ENCODE peak calls at places on chromosomes 3 and 15, in five cellular contexts. B is ovary, U is H9, N is fibroblast of lung, K is transverse colon. A is an unnamed sample.

GRCh38 chr3:59374812-59375211 is 325.0 kb upstream of the CFAP20DC start:
- DNase-seq in B (no peak), U (no peak), N (no peak), K (peak), A (no peak)

GRCh38 chr15:65936317-65936716 is 67.0 kb downstream of the RAB11A start:
- DNase-seq in B (no peak), U (no peak), N (no peak), K (no peak), A (no peak)

GRCh38 chr3:143757691-143758090 is 90.6 kb downstream of the SLC9A9 start:
- DNase-seq in B (no peak), U (no peak), N (no peak), K (no peak), A (no peak)

GRCh38 chr15:38103564-38103963 is 149.1 kb upstream of the SPRED1 start:
- DNase-seq in B (no peak), U (no peak), N (no peak), K (no peak), A (no peak)

GRCh38 chr3:168581718-168582332 is 486.1 kb upstream of the GOLIM4 start:
- DNase-seq in B (no peak), U (peak), N (peak), K (no peak), A (no peak)

GRCh38 chr3:117645561-117646242 is 936.1 kb downstream of the TUSC7 start:
- DNase-seq in B (no peak), U (no peak), N (no peak), K (no peak), A (no peak)

GRCh38 chr3:116607205-116607604 is 102.4 kb upstream of the TUSC7 start:
- DNase-seq in B (no peak), U (no peak), N (no peak), K (no peak), A (no peak)

GRCh38 chr3:183581496-183582155 is 26.1 kb upstream of the KLHL6 start:
- DNase-seq in B (no peak), U (no peak), N (no peak), K (no peak), A (no peak)

GRCh38 chr15:88621789-88622604 is 857 bp downstream of the AEN start:
- DNase-seq in B (no peak), U (no peak), N (peak), K (peak), A (no peak)

GRCh38 chr3:188947983-188948657 is 223.7 kb upstream of the TPRG1 start:
- DNase-seq in B (peak), U (peak), N (peak), K (peak), A (no peak)

GRCh38 chr3:50632450-50632849 is 15.5 kb downstream of the MAPKAPK3 start:
- DNase-seq in B (no peak), U (no peak), N (no peak), K (no peak), A (no peak)

GRCh38 chr3:195450731-195451229 is 8.0 kb upstream of the ACAP2 start:
- DNase-seq in B (peak), U (no peak), N (peak), K (no peak), A (no peak)

GRCh38 chr3:195820186-195820585 is 8.5 kb upstream of the MUC4 start:
- DNase-seq in B (no peak), U (no peak), N (no peak), K (no peak), A (no peak)

GRCh38 chr3:182626484-182627467 is 166.5 kb upstream of the ATP11B start:
- DNase-seq in B (no peak), U (no peak), N (no peak), K (no peak), A (no peak)

GRCh38 chr15:63823253-63823844 is 10.4 kb downstream of the HERC1 start:
- DNase-seq in B (no peak), U (no peak), N (no peak), K (no peak), A (no peak)

GRCh38 chr3:8532251-8532831 is 30.7 kb downstream of the LMCD1 start:
- DNase-seq in B (peak), U (no peak), N (peak), K (no peak), A (no peak)

GRCh38 chr3:140603766-140604165 is 74.1 kb upstream of the TRIM42 start:
- DNase-seq in B (no peak), U (no peak), N (no peak), K (no peak), A (no peak)

GRCh38 chr15:29490747-29491471 is 221.3 kb upstream of the NSMCE3 start:
- DNase-seq in B (no peak), U (no peak), N (no peak), K (no peak), A (no peak)

GRCh38 chr3:126292318-126293070 is 64.7 kb downstream of the KLF15 start:
- DNase-seq in B (no peak), U (peak), N (no peak), K (no peak), A (no peak)

GRCh38 chr3:60216462-60216861 is 1034.8 kb downstream of the FHIT start:
- DNase-seq in B (no peak), U (no peak), N (no peak), K (no peak), A (no peak)

GRCh38 chr3:131393056-131393455 is 11.5 kb downstream of the NUDT16 start:
- DNase-seq in B (no peak), U (no peak), N (peak), K (no peak), A (no peak)

GRCh38 chr3:96483781-96484180 is 330.6 kb upstream of the EPHA6 start:
- DNase-seq in B (no peak), U (no peak), N (no peak), K (no peak), A (no peak)

GRCh38 chr15:90875549-90875981 is 7.2 kb downstream of the FURIN start:
- DNase-seq in B (no peak), U (no peak), N (no peak), K (no peak), A (no peak)

GRCh38 chr15:47431501-47431900 is 285.8 kb upstream of the SEMA6D start:
- DNase-seq in B (no peak), U (no peak), N (peak), K (no peak), A (no peak)

GRCh38 chr15:89783111-89783860 is 7.2 kb downstream of the MESP2 start:
- DNase-seq in B (no peak), U (peak), N (peak), K (no peak), A (no peak)
- H3K27ac ChIP-seq in B (no peak), U (no peak), N (peak), K (peak), A (no peak)

GRCh38 chr15:75027551-75027950 is 4.2 kb downstream of the PPCDC start:
- DNase-seq in B (no peak), U (no peak), N (no peak), K (peak), A (no peak)

GRCh38 chr15:75030023-75030413 is 6.6 kb downstream of the PPCDC start:
- DNase-seq in B (no peak), U (no peak), N (peak), K (no peak), A (no peak)

GRCh38 chr15:75028991-75029377 is 5.6 kb downstream of the PPCDC start:
- DNase-seq in B (no peak), U (no peak), N (no peak), K (no peak), A (no peak)

GRCh38 chr15:75030424-75030823 is 7.0 kb downstream of the PPCDC start:
- DNase-seq in B (no peak), U (no peak), N (no peak), K (no peak), A (no peak)

DNA sequence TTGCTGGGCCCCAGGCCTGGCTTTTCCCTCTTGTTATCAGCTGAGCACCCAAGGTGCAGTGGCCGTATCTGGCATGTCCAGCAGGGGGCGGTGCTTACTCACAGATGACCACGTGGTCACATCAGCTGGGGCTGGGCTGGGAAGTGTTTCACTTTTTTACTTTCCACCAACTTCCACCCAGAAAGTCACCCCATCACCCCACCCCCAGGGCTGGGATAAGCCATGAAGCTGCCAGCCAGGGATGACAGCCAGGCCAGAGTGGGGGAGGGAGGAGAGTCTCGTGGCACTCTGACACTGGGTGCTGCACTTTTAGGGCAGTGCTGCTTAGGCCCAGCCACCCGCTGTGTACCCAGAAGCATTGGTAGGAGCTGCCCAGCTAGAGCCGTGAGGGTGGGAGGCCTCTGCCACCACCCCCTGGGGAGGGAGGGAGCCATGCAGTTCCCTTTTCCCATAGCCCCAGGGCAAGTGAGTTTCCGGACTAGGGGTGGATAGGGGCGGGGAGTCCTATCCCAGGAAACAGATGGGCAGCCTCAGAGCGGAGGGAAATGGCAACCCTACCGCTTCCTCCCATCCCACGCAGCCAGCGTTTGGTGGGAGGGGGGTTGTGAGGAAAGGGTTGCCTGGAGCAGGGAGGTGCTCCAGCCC is 6.1 kb downstream of the PPCDC start:
- DNase-seq in B (peak), U (peak), N (peak), K (peak), A (peak)
- TF ChIP-seq CTCF in B (peak), U (peak), N (peak), K (peak), A (peak)

DNA sequence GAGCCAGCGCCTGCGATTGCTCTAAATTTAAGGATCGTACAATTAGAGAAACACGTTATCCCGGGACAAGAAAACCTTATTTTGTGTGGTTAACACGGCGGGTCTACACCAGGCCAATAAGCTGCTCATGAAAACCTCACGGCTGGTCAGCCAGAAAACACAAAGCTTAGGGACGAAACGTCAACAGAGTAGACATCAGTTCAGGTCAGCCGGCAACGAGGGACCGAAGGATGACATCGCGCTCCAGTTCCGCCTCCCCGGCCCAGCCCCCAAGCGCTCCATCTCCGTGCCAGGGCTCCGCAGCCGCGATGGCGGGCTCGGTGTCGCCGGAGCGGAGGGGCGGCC is 456 bp downstream of the TM2D3 start:
- DNase-seq in B (no peak), U (no peak), N (no peak), K (no peak), A (no peak)
- H3K27ac ChIP-seq in B (peak), U (no peak), N (peak), K (peak), A (peak)

GRCh38 chr3:129663045-129663446 is 56.6 kb upstream of the PLXND1 start:
- DNase-seq in B (no peak), U (peak), N (no peak), K (no peak), A (no peak)
- TF ChIP-seq CTCF in B (no peak), U (no peak), N (no peak), K (no peak), A (no peak)

DNA sequence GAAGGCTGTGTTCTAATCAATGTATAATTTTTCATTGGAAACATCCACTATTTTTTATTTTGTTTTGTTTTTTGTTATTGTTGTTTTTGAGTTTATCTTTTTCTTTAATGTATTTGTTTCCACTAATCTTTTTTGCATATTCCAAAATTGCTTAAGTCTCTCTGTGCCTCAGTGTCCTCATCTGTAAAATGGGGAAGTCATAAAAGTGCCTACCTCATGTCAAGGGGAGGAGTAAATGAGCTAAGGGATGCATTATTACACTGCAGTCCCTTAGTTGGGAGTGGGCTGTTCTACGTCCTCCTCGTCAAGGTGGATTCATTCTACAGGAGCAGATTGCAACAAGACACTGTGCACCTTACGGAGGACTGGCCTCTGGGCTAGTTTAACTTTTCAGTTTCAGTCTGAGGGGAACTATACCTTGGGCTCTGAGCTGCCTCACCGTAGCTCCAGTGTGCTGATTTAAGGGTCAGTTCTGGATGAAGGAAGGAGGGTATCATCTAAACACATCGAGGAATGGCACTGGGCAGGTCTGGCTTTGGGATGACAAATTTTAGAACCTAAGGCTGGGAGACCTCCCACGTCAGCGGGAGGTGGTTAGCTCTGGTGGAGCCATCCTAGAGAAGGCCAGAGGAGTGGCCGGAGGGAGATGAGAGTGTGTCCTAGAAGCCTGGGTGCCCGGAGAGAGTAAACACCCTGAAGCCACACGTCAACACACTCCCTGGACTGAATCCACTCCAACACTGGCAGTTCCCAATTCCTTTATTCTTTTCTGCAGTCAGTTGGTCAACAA is 5.1 kb upstream of the SRP14 start:
- DNase-seq in B (no peak), U (no peak), N (no peak), K (no peak), A (no peak)
- H3K27ac ChIP-seq in B (peak), U (no peak), N (no peak), K (peak), A (no peak)

DNA sequence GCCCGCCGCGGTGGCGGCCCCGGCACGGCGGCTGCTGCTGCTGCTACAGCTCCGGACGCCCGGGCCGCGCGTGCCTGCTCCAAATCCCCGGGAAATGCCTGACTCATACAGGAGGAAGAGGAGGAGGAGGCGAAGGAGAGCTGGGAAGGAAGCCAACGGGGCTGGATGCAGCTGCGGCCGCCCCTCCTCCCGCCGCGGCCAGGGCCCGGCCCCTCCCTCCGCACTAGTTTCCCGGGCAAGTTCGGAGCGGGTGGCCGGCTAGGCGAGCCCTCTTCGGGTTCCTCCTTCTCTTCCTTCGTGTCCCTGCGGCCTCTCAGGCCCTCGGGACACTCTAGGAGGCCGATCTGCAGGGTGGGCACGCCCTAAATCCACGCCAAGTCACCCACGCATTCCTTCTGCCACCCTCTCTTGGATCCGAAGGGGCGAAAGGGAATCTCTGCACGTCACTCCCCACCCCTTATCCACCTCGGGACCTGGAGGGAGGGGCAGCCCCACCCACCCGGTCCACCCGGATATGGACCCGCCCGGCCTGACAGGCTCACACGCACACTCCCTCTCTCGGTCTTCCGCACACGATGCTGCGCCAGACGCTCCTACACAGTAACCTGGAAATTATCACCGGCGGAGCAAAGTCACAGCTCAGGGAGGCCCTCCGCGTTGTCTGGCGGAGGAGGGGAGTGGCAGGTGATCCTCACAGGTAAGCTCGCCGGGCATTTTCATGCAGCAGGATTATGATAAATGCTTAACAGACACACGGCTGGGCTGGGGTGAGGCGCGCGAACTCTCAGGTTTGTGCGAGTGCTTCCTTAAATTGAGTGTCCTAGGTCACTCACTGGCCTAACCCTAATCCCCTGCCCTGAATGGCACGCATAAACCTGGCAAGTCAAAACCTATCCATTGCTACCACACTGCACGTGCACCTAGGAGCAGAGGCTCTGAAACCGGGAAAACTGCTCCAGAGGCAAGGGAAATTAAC is at the start of the genes OSBPL10 and ZNF860:
- DNase-seq in B (peak), U (peak), N (peak), K (peak), A (peak)
- TF ChIP-seq CTCF in B (no peak), U (no peak), N (no peak), K (no peak), A (no peak)

DNA sequence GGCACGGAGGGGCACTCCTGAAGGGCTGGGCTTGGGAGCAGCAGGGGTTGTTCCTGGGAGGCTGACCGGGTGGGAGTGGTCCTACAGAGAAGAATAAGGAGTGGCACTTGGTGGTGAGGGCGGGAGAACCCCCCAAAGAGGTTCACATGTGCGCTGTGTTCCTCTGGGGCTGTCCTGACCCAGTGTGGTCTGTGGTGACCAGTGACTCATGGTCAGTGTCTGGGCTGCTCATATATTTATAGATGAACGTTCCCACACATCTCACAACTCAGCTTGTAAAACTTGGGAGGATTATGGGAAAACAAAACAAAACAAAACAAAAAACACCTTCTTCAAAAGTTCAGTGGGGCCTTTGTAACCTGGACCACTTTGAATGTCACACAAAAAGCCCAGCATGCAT is 10.0 kb downstream of the TRPM1 start:
- DNase-seq in B (no peak), U (no peak), N (peak), K (no peak), A (no peak)
- H3K27ac ChIP-seq in B (no peak), U (no peak), N (no peak), K (no peak), A (no peak)

A was measured in CD4-positive, alpha-beta T cell.